ENCODE peak calls at places on chromosomes 3 and 15, in six cellular contexts. One of them, this sample, is unnamed. For H3K9me3, the result is how much of the 10 kb centered on the place peaks cover.

GRCh38 chr3:172104471-172105072 is 65.2 kb downstream of the FNDC3B start:
- DNase-seq in spleen: no peak
- DNase-seq in A549: no peak
- DNase-seq in left ventricle myocardium inferior: no peak
- DNase-seq in CD4-positive, CD25-positive, alpha-beta regulatory T cell: no peak
- DNase-seq in kidney: no peak
- DNase-seq in this sample: no peak

GRCh38 chr15:63374686-63375520 is 6.7 kb downstream of the CA12 start:
- DNase-seq in left ventricle myocardium inferior: peak
- DNase-seq in spleen: peak
- DNase-seq in kidney: no peak
- DNase-seq in A549: no peak
- DNase-seq in CD4-positive, CD25-positive, alpha-beta regulatory T cell: no peak
- DNase-seq in this sample: peak

GRCh38 chr3:157585386-157585785 is 82.2 kb upstream of the VEPH1 start:
- DNase-seq in kidney: no peak
- DNase-seq in A549: no peak
- DNase-seq in CD4-positive, CD25-positive, alpha-beta regulatory T cell: no peak
- DNase-seq in left ventricle myocardium inferior: no peak
- DNase-seq in spleen: no peak
- DNase-seq in this sample: no peak

GRCh38 chr15:78061963-78062427 is 15.5 kb downstream of the TBC1D2B start:
- DNase-seq in A549: no peak
- DNase-seq in spleen: no peak
- DNase-seq in kidney: peak
- DNase-seq in left ventricle myocardium inferior: no peak
- DNase-seq in CD4-positive, CD25-positive, alpha-beta regulatory T cell: peak
- DNase-seq in this sample: peak

GRCh38 chr3:16289144-16289889 is 24.3 kb downstream of the OXNAD1 start:
- DNase-seq in spleen: no peak
- DNase-seq in A549: no peak
- DNase-seq in kidney: no peak
- DNase-seq in left ventricle myocardium inferior: no peak
- DNase-seq in CD4-positive, CD25-positive, alpha-beta regulatory T cell: no peak
- DNase-seq in this sample: no peak

GRCh38 chr15:39797407-39797806 is 14.8 kb upstream of the FSIP1 start:
- DNase-seq in kidney: no peak
- DNase-seq in left ventricle myocardium inferior: no peak
- DNase-seq in spleen: no peak
- DNase-seq in A549: no peak
- DNase-seq in CD4-positive, CD25-positive, alpha-beta regulatory T cell: no peak
- DNase-seq in this sample: no peak

GRCh38 chr15:90054618-90055097 is 47.6 kb downstream of the IDH2 start:
- DNase-seq in A549: no peak
- DNase-seq in spleen: no peak
- DNase-seq in CD4-positive, CD25-positive, alpha-beta regulatory T cell: no peak
- DNase-seq in left ventricle myocardium inferior: no peak
- DNase-seq in kidney: no peak
- DNase-seq in this sample: no peak

GRCh38 chr3:30600572-30600971 is 5.8 kb upstream of the TGFBR2 start:
- DNase-seq in left ventricle myocardium inferior: no peak
- DNase-seq in spleen: no peak
- DNase-seq in CD4-positive, CD25-positive, alpha-beta regulatory T cell: no peak
- DNase-seq in kidney: no peak
- DNase-seq in A549: no peak
- DNase-seq in this sample: no peak

GRCh38 chr3:197501496-197501878 is 54.3 kb downstream of the BDH1 start:
- DNase-seq in left ventricle myocardium inferior: no peak
- DNase-seq in A549: no peak
- DNase-seq in CD4-positive, CD25-positive, alpha-beta regulatory T cell: peak
- DNase-seq in spleen: no peak
- DNase-seq in kidney: no peak
- DNase-seq in this sample: no peak

GRCh38 chr3:190533511-190534282 is 19.8 kb downstream of the IL1RAP start:
- DNase-seq in CD4-positive, CD25-positive, alpha-beta regulatory T cell: no peak
- DNase-seq in spleen: no peak
- DNase-seq in A549: peak
- DNase-seq in kidney: peak
- DNase-seq in left ventricle myocardium inferior: peak
- DNase-seq in this sample: peak

GRCh38 chr15:97995881-97996603 is 35.5 kb downstream of the ARRDC4 start:
- DNase-seq in A549: no peak
- DNase-seq in spleen: no peak
- DNase-seq in CD4-positive, CD25-positive, alpha-beta regulatory T cell: no peak
- DNase-seq in left ventricle myocardium inferior: no peak
- DNase-seq in kidney: no peak
- DNase-seq in this sample: no peak

GRCh38 chr3:64440498-64440897 is 215.2 kb upstream of the PRICKLE2 start:
- DNase-seq in CD4-positive, CD25-positive, alpha-beta regulatory T cell: no peak
- DNase-seq in left ventricle myocardium inferior: no peak
- DNase-seq in A549: no peak
- DNase-seq in spleen: no peak
- DNase-seq in kidney: no peak
- DNase-seq in this sample: peak

GRCh38 chr3:24401090-24401810 is 93.4 kb downstream of the THRB start:
- DNase-seq in A549: no peak
- DNase-seq in kidney: no peak
- DNase-seq in left ventricle myocardium inferior: no peak
- DNase-seq in spleen: no peak
- DNase-seq in CD4-positive, CD25-positive, alpha-beta regulatory T cell: no peak
- DNase-seq in this sample: no peak

GRCh38 chr3:130354430-130354829 is 9.0 kb downstream of the COL6A5 start:
- DNase-seq in left ventricle myocardium inferior: no peak
- DNase-seq in CD4-positive, CD25-positive, alpha-beta regulatory T cell: peak
- DNase-seq in kidney: no peak
- DNase-seq in spleen: no peak
- DNase-seq in A549: no peak
- DNase-seq in this sample: no peak

GRCh38 chr3:169945313-169945712 is 21.3 kb upstream of the SEC62 start:
- DNase-seq in CD4-positive, CD25-positive, alpha-beta regulatory T cell: peak
- DNase-seq in left ventricle myocardium inferior: peak
- DNase-seq in A549: no peak
- DNase-seq in spleen: peak
- DNase-seq in kidney: no peak
- DNase-seq in this sample: no peak

GRCh38 chr3:130960139-130960779 is 66.4 kb downstream of the ASTE1 start:
- DNase-seq in spleen: no peak
- DNase-seq in A549: no peak
- DNase-seq in kidney: no peak
- DNase-seq in left ventricle myocardium inferior: no peak
- DNase-seq in CD4-positive, CD25-positive, alpha-beta regulatory T cell: no peak
- DNase-seq in this sample: no peak

GRCh38 chr15:83123529-83123928 is 16.1 kb downstream of the TM6SF1 start:
- DNase-seq in spleen: no peak
- DNase-seq in A549: no peak
- DNase-seq in left ventricle myocardium inferior: no peak
- DNase-seq in kidney: no peak
- DNase-seq in CD4-positive, CD25-positive, alpha-beta regulatory T cell: no peak
- DNase-seq in this sample: no peak

GRCh38 chr3:139173372-139174108 is 128.8 kb upstream of the PRR23C start:
- DNase-seq in kidney: no peak
- DNase-seq in spleen: no peak
- DNase-seq in CD4-positive, CD25-positive, alpha-beta regulatory T cell: peak
- DNase-seq in A549: no peak
- DNase-seq in left ventricle myocardium inferior: no peak
- DNase-seq in this sample: peak

GRCh38 chr3:125641901-125642300 is 46.6 kb upstream of the OSBPL11 start:
- DNase-seq in left ventricle myocardium inferior: no peak
- DNase-seq in A549: no peak
- DNase-seq in kidney: no peak
- DNase-seq in spleen: no peak
- DNase-seq in CD4-positive, CD25-positive, alpha-beta regulatory T cell: no peak
- DNase-seq in this sample: no peak

GRCh38 chr3:13070622-13071021 is 2.6 kb downstream of the IQSEC1 start:
- DNase-seq in spleen: no peak
- DNase-seq in CD4-positive, CD25-positive, alpha-beta regulatory T cell: no peak
- DNase-seq in kidney: no peak
- DNase-seq in A549: no peak
- DNase-seq in left ventricle myocardium inferior: no peak
- DNase-seq in this sample: no peak

GRCh38 chr3:13072239-13073041 is 789 bp downstream of the IQSEC1 start:
- DNase-seq in CD4-positive, CD25-positive, alpha-beta regulatory T cell: no peak
- DNase-seq in left ventricle myocardium inferior: peak
- DNase-seq in spleen: peak
- DNase-seq in A549: no peak
- DNase-seq in kidney: no peak
- DNase-seq in this sample: peak

GRCh38 chr3:13073042-13073906 is at the start of gene IQSEC1:
- DNase-seq in A549: no peak
- DNase-seq in CD4-positive, CD25-positive, alpha-beta regulatory T cell: peak
- DNase-seq in spleen: peak
- DNase-seq in kidney: peak
- DNase-seq in left ventricle myocardium inferior: peak
- DNase-seq in this sample: no peak

GRCh38 chr3:13069495-13069894 is 3.7 kb downstream of the IQSEC1 start:
- DNase-seq in spleen: no peak
- DNase-seq in left ventricle myocardium inferior: no peak
- DNase-seq in kidney: no peak
- DNase-seq in CD4-positive, CD25-positive, alpha-beta regulatory T cell: peak
- DNase-seq in A549: no peak
- DNase-seq in this sample: no peak

DNA sequence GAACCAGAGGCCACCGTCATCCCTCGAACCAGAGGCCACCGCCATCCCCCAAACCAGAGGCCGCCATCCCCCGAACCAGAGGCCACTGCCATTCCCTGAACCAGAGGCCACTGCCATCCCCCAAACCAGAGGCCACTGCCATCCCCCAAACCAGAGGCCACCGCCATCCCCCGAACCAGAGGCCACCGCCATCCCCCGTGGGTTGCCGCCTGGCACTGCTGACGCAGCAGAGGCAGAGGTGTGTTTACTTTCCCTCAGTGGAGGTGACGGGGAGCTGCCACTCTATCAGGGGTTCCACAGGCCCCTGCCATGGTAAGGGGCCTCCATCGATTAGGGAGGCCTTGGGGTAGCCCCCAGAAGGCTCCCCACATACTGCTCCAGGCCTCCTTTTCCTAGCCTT is 1.5 kb downstream of the IQSEC1 start:
- DNase-seq in spleen: no peak
- DNase-seq in CD4-positive, CD25-positive, alpha-beta regulatory T cell: no peak
- DNase-seq in left ventricle myocardium inferior: no peak
- DNase-seq in kidney: no peak
- DNase-seq in A549: no peak
- DNase-seq in this sample: no peak
- H3K4me3 ChIP-seq in spleen: peak
- H3K4me3 ChIP-seq in CD4-positive, CD25-positive, alpha-beta regulatory T cell: no peak
- H3K4me3 ChIP-seq in left ventricle myocardium inferior: no peak
- H3K4me3 ChIP-seq in kidney: no peak
- H3K4me3 ChIP-seq in A549: no peak
- H3K4me3 ChIP-seq in this sample: no peak

GRCh38 chr3:147864754-147865354 is 455.7 kb downstream of the ZIC1 start:
- DNase-seq in CD4-positive, CD25-positive, alpha-beta regulatory T cell: no peak
- DNase-seq in left ventricle myocardium inferior: no peak
- DNase-seq in kidney: no peak
- DNase-seq in A549: no peak
- DNase-seq in spleen: no peak
- DNase-seq in this sample: no peak
- H3K9me3 ChIP-seq in CD4-positive, CD25-positive, alpha-beta regulatory T cell: under half
- H3K9me3 ChIP-seq in left ventricle myocardium inferior: under half
- H3K9me3 ChIP-seq in kidney: under half
- H3K9me3 ChIP-seq in A549: under half
- H3K9me3 ChIP-seq in spleen: under half
- H3K9me3 ChIP-seq in this sample: under half

GRCh38 chr15:99122831-99123705 is 18.2 kb downstream of the SYNM start:
- DNase-seq in CD4-positive, CD25-positive, alpha-beta regulatory T cell: no peak
- DNase-seq in spleen: no peak
- DNase-seq in left ventricle myocardium inferior: no peak
- DNase-seq in kidney: peak
- DNase-seq in A549: no peak
- DNase-seq in this sample: no peak
- H3K4me3 ChIP-seq in CD4-positive, CD25-positive, alpha-beta regulatory T cell: no peak
- H3K4me3 ChIP-seq in spleen: peak
- H3K4me3 ChIP-seq in left ventricle myocardium inferior: peak
- H3K4me3 ChIP-seq in kidney: peak
- H3K4me3 ChIP-seq in A549: peak
- H3K4me3 ChIP-seq in this sample: no peak

DNA sequence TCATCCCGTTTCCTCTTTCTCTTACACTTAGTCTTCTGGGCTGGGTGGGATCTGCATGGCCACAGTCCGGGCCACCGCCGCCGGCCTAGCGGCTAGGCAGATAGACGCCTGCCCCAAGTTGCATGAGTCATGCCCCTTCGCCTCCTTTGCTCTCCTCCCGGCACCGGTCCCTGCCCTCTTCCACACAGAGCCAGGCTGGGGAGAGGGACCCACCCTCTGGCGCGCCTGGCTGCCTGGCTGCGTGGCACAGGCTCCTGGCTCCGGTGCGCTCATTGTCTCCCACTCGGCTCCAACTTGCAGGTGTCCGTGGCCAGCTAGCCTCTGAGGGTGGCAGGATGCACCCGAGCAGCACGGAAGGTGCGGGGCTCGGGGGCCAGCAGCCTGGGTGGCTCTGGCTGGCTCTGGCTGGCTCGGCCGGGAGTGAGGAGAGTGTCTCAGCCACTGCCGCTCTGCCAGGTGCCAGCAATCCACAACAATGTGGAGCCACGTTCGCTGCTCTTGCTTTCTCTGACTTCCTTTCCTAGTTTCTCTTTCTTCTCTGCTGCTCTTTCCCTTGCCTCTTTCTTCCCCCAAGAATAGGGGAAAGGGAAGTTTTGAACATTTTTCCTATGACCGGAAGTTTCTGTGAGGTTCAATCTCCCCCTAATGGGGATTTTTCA is 22.4 kb upstream of the MTHFS start:
- DNase-seq in CD4-positive, CD25-positive, alpha-beta regulatory T cell: no peak
- DNase-seq in A549: no peak
- DNase-seq in kidney: peak
- DNase-seq in left ventricle myocardium inferior: no peak
- DNase-seq in spleen: peak
- DNase-seq in this sample: no peak
- H3K9me3 ChIP-seq in CD4-positive, CD25-positive, alpha-beta regulatory T cell: half or more
- H3K9me3 ChIP-seq in A549: half or more
- H3K9me3 ChIP-seq in kidney: under half
- H3K9me3 ChIP-seq in left ventricle myocardium inferior: half or more
- H3K9me3 ChIP-seq in spleen: under half
- H3K9me3 ChIP-seq in this sample: half or more

DNA sequence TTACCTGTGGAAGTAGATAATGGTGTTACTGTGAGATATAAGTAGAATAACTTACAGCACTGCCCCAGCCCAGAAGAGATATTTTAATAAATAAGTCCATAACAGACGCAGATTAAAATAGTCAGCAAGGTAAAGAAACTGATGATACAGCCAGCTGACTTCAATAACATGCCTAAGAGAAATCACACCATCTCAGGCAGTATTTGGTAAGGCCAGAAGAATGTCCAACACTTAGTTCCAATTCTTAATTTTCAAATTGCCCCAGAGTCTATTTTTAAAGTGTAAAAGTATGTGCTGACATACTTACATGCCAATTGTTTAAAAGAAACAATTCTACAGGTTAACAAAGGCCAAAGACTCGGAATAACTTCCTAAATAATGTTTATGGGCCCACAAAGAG is 1.6 kb downstream of the GNB4 start:
- DNase-seq in kidney: no peak
- DNase-seq in CD4-positive, CD25-positive, alpha-beta regulatory T cell: no peak
- DNase-seq in left ventricle myocardium inferior: no peak
- DNase-seq in spleen: no peak
- DNase-seq in A549: no peak
- DNase-seq in this sample: no peak
- H3K4me3 ChIP-seq in kidney: peak
- H3K4me3 ChIP-seq in CD4-positive, CD25-positive, alpha-beta regulatory T cell: no peak
- H3K4me3 ChIP-seq in left ventricle myocardium inferior: peak
- H3K4me3 ChIP-seq in spleen: peak
- H3K4me3 ChIP-seq in A549: no peak
- H3K4me3 ChIP-seq in this sample: peak

This sample was measured in MG63.